ENCODE peak calls at places on chromosomes 16 and 17, in eight cellular contexts. K is PC-3, O is SK-N-SH, V is GM23248, B is Karpas-422, R is OCI-LY7, E is GM23338, Y is hepatocyte. J is an unnamed sample.

GRCh38 chr16:67329901-67330300 is 3.3 kb downstream of the LRRC36 start:
- DNase-seq in K (peak; percentile 14), O (no peak), V (no peak), B (no peak), R (no peak), E (no peak), Y (no peak), J (no peak)

GRCh38 chr16:13982446-13982845 is 62.5 kb downstream of the ERCC4 start:
- DNase-seq in K (no peak), O (no peak), V (no peak), B (no peak), R (no peak), E (no peak), Y (no peak), J (no peak)

GRCh38 chr16:88781140-88782077 is 3.6 kb downstream of the PIEZO1 start:
- DNase-seq in K (peak; percentile 30), O (no peak), V (peak; percentile 27), B (no peak), R (peak; percentile 58), E (no peak), Y (no peak), J (no peak)

GRCh38 chr16:3135120-3135715 is 389 bp downstream of the ZNF213 start:
- DNase-seq in K (no peak), O (no peak), V (no peak), B (peak; percentile 61), R (no peak), E (no peak), Y (no peak), J (no peak)

GRCh38 chr17:40344321-40345160 is 20.0 kb downstream of the GJD3 start:
- DNase-seq in K (no peak), O (no peak), V (peak; percentile 51), B (no peak), R (no peak), E (no peak), Y (no peak), J (no peak)

GRCh38 chr16:4272114-4272954 is 489 bp downstream of the TFAP4 start:
- DNase-seq in K (peak; percentile 23), O (peak; percentile 75), V (peak; percentile 76), B (peak; percentile 82), R (peak; percentile 72), E (peak; percentile 56), Y (peak; percentile 65), J (peak; percentile 51)

GRCh38 chr17:41736983-41737679 is 2.7 kb upstream of the HAP1 start:
- DNase-seq in K (no peak), O (no peak), V (no peak), B (no peak), R (no peak), E (no peak), Y (no peak), J (no peak)

GRCh38 chr16:59604331-59604730 is 870.2 kb upstream of the GOT2 start:
- DNase-seq in K (peak; percentile 7), O (no peak), V (peak; percentile 30), B (no peak), R (no peak), E (no peak), Y (no peak), J (no peak)

GRCh38 chr17:42720996-42721583 is 23.8 kb downstream of the EZH1 start:
- DNase-seq in K (peak; percentile 80), O (peak; percentile 75), V (peak; percentile 81), B (peak; percentile 87), R (peak; percentile 84), E (peak; percentile 87), Y (peak; percentile 87), J (peak; percentile 5)

GRCh38 chr16:30758988-30759461 is 2.8 kb downstream of the CFAP119 start:
- DNase-seq in K (no peak), O (no peak), V (no peak), B (no peak), R (peak; percentile 42), E (no peak), Y (no peak), J (no peak)

GRCh38 chr16:81927561-81928185 is 83.6 kb downstream of the SDR42E1 start:
- DNase-seq in K (no peak), O (no peak), V (no peak), B (no peak), R (no peak), E (no peak), Y (no peak), J (no peak)

GRCh38 chr17:73062726-73063125 is 29.8 kb downstream of the SLC39A11 start:
- DNase-seq in K (no peak), O (no peak), V (no peak), B (no peak), R (no peak), E (no peak), Y (no peak), J (no peak)

GRCh38 chr17:44004761-44005526 is 522 bp downstream of the NAGS start:
- DNase-seq in K (peak; percentile 57), O (peak; percentile 58), V (peak; percentile 45), B (no peak), R (no peak), E (peak; percentile 66), Y (peak; percentile 51), J (no peak)

GRCh38 chr17:57463103-57463885 is 207.0 kb downstream of the MSI2 start:
- DNase-seq in K (peak; percentile 73), O (no peak), V (peak; percentile 92), B (no peak), R (no peak), E (no peak), Y (no peak), J (peak; percentile 40)

GRCh38 chr16:73956592-73957495 is 339.8 kb upstream of the PSMD7 start:
- DNase-seq in K (peak; percentile 64), O (peak; percentile 65), V (peak; percentile 80), B (peak; percentile 84), R (peak; percentile 58), E (peak; percentile 87), Y (peak; percentile 85), J (no peak)

GRCh38 chr17:57899391-57899790 is 49.5 kb upstream of the MRPS23 start:
- DNase-seq in K (no peak), O (no peak), V (peak; percentile 52), B (no peak), R (no peak), E (no peak), Y (no peak), J (no peak)

DNA sequence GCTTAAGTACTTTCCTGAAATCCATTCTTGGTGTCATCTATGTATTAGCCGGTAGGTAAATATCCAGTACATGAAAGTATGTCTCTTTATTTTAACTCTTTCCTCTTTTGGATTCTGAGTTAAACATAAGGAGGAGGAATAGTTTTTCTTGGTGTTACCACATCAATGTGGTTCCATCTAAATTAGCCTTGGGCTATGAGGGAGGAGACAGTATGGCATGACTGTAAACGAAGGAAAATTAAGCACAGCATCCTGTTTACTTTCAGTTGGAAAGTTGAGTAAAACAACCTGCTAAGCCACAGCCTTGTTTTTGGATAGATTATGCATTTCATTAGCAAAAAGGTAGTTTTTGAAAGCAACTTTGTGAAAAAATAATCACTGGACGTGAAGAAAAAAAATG is 693.0 kb upstream of the SOX9 start:
- DNase-seq in K (peak; percentile 44), O (no peak), V (no peak), B (no peak), R (no peak), E (no peak), Y (no peak), J (no peak)
- H3K9me2 ChIP-seq in K (no peaks in the 10 kb centered on the region), O (no peaks in the 10 kb centered on the region), V (no peaks in the 10 kb centered on the region), B (no peaks in the 10 kb centered on the region), R (no peaks in the 10 kb centered on the region), E (peaks cover 5% of the 10 kb centered on the region), Y (no peaks in the 10 kb centered on the region), J (no peaks in the 10 kb centered on the region)

GRCh38 chr17:76033139-76033538 is 6.0 kb upstream of the EVPL start:
- DNase-seq in K (no peak), O (no peak), V (no peak), B (no peak), R (no peak), E (no peak), Y (no peak), J (no peak)

GRCh38 chr17:76032073-76032779 is 5.1 kb upstream of the EVPL start:
- DNase-seq in K (peak; percentile 19), O (peak; percentile 57), V (no peak), B (no peak), R (no peak), E (no peak), Y (no peak), J (no peak)

GRCh38 chr17:76032780-76033108 is 5.6 kb upstream of the EVPL start:
- DNase-seq in K (no peak), O (no peak), V (no peak), B (no peak), R (no peak), E (no peak), Y (no peak), J (no peak)

GRCh38 chr17:76036497-76037380 is 9.6 kb upstream of the EVPL start:
- DNase-seq in K (no peak), O (peak; percentile 89), V (no peak), B (no peak), R (no peak), E (peak; percentile 74), Y (no peak), J (no peak)

DNA sequence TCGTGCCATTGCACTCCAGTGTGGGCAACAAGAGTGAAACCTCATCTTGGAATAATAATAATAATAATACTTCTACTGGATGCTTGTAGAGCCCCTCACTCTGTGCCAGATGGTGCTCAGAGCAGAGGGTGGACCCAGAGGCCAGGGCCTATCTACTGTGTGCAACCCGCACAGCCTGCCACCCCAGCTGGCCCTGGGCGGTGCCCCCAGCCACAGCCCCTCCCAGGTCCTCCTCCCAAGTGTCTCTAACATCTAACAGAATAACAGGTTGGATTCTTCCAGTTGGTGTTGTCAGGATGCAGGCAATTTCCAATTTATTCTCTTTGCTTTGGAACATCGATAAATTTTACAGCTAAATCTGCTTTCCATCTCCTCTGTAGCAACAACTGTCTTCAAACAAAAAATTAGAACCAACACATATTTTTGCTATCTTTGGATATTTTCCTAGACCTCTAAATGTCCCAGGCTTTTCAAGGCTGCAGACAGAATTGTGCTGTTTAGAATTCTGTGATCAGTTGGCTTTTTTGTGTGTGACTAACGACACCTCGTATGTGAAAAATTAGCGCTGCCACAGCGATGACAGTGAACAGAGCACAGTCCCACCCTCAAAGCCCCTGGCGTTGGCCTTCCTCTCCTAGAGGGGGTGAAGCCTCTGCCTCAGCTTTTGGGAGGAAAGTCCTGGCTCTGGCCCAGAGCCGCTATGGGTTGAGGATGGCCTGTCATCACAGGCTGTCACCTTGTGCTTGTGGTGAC is 7.5 kb upstream of the EVPL start:
- DNase-seq in K (no peak), O (no peak), V (no peak), B (no peak), R (no peak), E (no peak), Y (no peak), J (no peak)
- H3K9me2 ChIP-seq in K (no peaks in the 10 kb centered on the region), O (no peaks in the 10 kb centered on the region), V (no peaks in the 10 kb centered on the region), B (no peaks in the 10 kb centered on the region), R (no peaks in the 10 kb centered on the region), E (no peaks in the 10 kb centered on the region), Y (no peaks in the 10 kb centered on the region), J (no peaks in the 10 kb centered on the region)

DNA sequence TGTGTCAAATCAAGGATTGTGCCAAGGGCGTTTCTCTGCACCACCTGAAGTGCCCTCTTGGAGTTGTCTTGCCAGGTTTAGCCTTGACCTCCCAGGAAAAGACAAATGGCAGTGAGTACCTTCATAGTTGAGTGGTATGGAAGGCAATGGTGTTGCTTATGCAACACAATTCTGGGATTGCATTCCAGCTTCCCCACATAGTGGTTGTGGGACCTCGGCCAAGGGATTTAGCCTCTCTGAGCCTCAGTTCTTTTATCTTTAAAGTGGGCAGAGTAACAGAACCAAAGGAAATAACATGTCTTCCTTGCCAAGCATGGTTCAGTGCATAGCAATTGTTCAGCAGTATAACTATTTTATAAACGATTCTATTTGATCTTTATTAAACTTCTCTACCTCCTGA is 49.4 kb downstream of the CCDC42 start:
- DNase-seq in K (no peak), O (no peak), V (no peak), B (no peak), R (no peak), E (no peak), Y (no peak), J (no peak)
- H3K9me2 ChIP-seq in K (no peaks in the 10 kb centered on the region), O (no peaks in the 10 kb centered on the region), V (no peaks in the 10 kb centered on the region), B (no peaks in the 10 kb centered on the region), R (no peaks in the 10 kb centered on the region), E (no peaks in the 10 kb centered on the region), Y (no peaks in the 10 kb centered on the region), J (no peaks in the 10 kb centered on the region)

GRCh38 chr17:82203920-82204319 is 8.7 kb downstream of the CCDC57 start:
- DNase-seq in K (no peak), O (peak; percentile 14), V (no peak), B (no peak), R (no peak), E (no peak), Y (no peak), J (no peak)
- H3K9me2 ChIP-seq in K (no peaks in the 10 kb centered on the region), O (no peaks in the 10 kb centered on the region), V (no peaks in the 10 kb centered on the region), B (no peaks in the 10 kb centered on the region), R (no peaks in the 10 kb centered on the region), E (no peaks in the 10 kb centered on the region), Y (no peaks in the 10 kb centered on the region), J (no peaks in the 10 kb centered on the region)